ENCODE peak calls at places on chromosomes 12 and 14, in four cellular contexts. P is effector memory CD4-positive, alpha-beta T cell; O is psoas muscle; Z is spleen. U is an unnamed sample.

GRCh38 chr14:61742383-61742782 is 19.8 kb upstream of the SNAPC1 start:
- DNase-seq in Z (no peak), O (no peak), P (no peak), U (no peak)

GRCh38 chr12:43978546-43978945 is 142.7 kb downstream of the TMEM117 start:
- DNase-seq in P (no peak), O (no peak), Z (no peak), U (no peak)

GRCh38 chr14:71693373-71693772 is 238.9 kb upstream of the RGS6 start:
- DNase-seq in O (no peak), P (no peak), Z (no peak), U (no peak)

GRCh38 chr14:99644723-99645544 is at the start of gene HHIPL1:
- DNase-seq in P (no peak), Z (no peak), O (peak; percentile 64), U (no peak)

GRCh38 chr12:70366581-70367267 is 634 bp downstream of the KCNMB4 start:
- DNase-seq in O (peak; percentile 65), P (peak; percentile 44), Z (peak; percentile 89), U (peak; percentile 67)

GRCh38 chr14:94379291-94380224 is 8.8 kb downstream of the SERPINA1 start:
- DNase-seq in P (no peak), Z (no peak), O (no peak), U (no peak)

GRCh38 chr12:879641-880040 is 69.9 kb downstream of the RAD52 start:
- DNase-seq in P (no peak), Z (no peak), O (peak; percentile 55), U (no peak)

GRCh38 chr12:69331846-69332684 is 16.1 kb upstream of the LYZ start:
- DNase-seq in O (no peak), Z (peak; percentile 76), P (no peak), U (peak; percentile 65)

GRCh38 chr12:78330131-78330530 is 499.4 kb downstream of the NAV3 start:
- DNase-seq in O (no peak), Z (no peak), P (no peak), U (no peak)

GRCh38 chr12:89389755-89390661 is 37.7 kb upstream of the DUSP6 start:
- DNase-seq in O (no peak), Z (no peak), P (no peak), U (no peak)

GRCh38 chr14:37599527-37600368 is 4.3 kb downstream of the TTC6 start:
- DNase-seq in O (no peak), P (no peak), Z (no peak), U (peak; percentile 69)

GRCh38 chr14:101820283-101820798 is 58.8 kb downstream of the PPP2R5C start:
- DNase-seq in O (no peak), Z (no peak), P (no peak), U (no peak)

GRCh38 chr12:32889073-32889760 is 7.4 kb downstream of the PKP2 start:
- DNase-seq in O (no peak), Z (no peak), P (no peak), U (no peak)

GRCh38 chr12:15700595-15700994 is 88.6 kb downstream of the EPS8 start:
- DNase-seq in P (no peak), O (no peak), Z (no peak), U (no peak)

GRCh38 chr12:70049596-70050360 is 193.5 kb upstream of the CNOT2 start:
- DNase-seq in O (no peak), Z (no peak), P (no peak), U (no peak)

GRCh38 chr12:120799417-120800045 is 73.9 kb downstream of the ACADS start:
- DNase-seq in P (no peak), Z (no peak), O (no peak), U (no peak)

GRCh38 chr12:76571256-76571655 is 11.7 kb upstream of the OSBPL8 start:
- DNase-seq in Z (no peak), P (no peak), O (no peak), U (no peak)

GRCh38 chr14:40188006-40188405 is 755.8 kb upstream of the FBXO33 start:
- DNase-seq in Z (no peak), P (no peak), O (no peak), U (no peak)

GRCh38 chr12:32587536-32588346 is 91.4 kb upstream of the DNM1L start:
- DNase-seq in Z (no peak), O (no peak), P (no peak), U (no peak)

GRCh38 chr14:63960926-63961567 is 108.2 kb downstream of the SYNE2 start:
- DNase-seq in O (no peak), Z (no peak), P (no peak), U (no peak)

GRCh38 chr12:120709976-120710804 is at the start of gene UNC119B:
- DNase-seq in O (peak; percentile 82), Z (peak; percentile 94), P (peak; percentile 69), U (peak; percentile 89)

GRCh38 chr14:39232554-39233415 is 930 bp upstream of the MIA2 start:
- DNase-seq in O (no peak), Z (no peak), P (no peak), U (peak; percentile 67)

GRCh38 chr12:93441111-93441616 is 583 bp downstream of the UBE2N start:
- DNase-seq in Z (peak; percentile 92), O (peak; percentile 65), P (peak; percentile 27), U (peak; percentile 77)

GRCh38 chr12:110972870-110973269 is 52.5 kb upstream of the MYL2 start:
- DNase-seq in P (no peak), O (no peak), Z (no peak), U (no peak)

GRCh38 chr14:76446486-76446885 is 70.5 kb downstream of the ESRRB start:
- DNase-seq in Z (no peak), O (no peak), P (no peak), U (no peak)

GRCh38 chr12:67077617-67078016 is 191.5 kb upstream of the CAND1 start:
- DNase-seq in O (no peak), Z (no peak), P (no peak), U (no peak)

GRCh38 chr12:112798019-112798760 is 6.6 kb downstream of the RPH3A start:
- DNase-seq in Z (no peak), O (no peak), P (no peak), U (no peak)

GRCh38 chr12:6333566-6333965 is 8.3 kb downstream of the TNFRSF1A start:
- DNase-seq in P (no peak), Z (peak; percentile 76), O (no peak), U (no peak)
- H3K4me1 ChIP-seq in P (peaks cover 44% of the 10 kb centered on the region), Z (peaks cover 76% of the 10 kb centered on the region), O (peaks cover 47% of the 10 kb centered on the region), U (peaks cover 76% of the 10 kb centered on the region)

DNA sequence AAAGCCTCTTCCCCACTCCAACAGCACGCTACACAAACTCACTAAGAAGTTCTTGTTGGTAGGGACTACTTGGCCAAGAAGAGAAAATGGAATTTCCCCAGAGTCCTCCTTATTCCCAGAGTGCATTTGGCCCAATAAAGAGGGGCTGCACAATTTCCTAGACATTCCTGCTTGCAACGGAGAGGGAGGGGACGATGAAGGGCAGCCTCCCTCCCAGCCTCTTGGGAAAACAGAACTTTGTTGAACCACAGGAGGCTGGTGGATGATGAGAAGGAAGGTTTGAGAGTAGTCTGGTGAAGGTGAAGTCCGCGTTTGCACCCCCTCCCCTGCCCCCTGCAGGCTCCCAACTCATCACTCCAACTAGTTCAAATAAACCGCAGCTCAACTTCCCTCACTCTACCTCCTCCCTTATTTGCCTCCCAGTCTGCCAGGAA is 19.1 kb upstream of the TBX3 start:
- DNase-seq in P (no peak), Z (no peak), O (no peak), U (no peak)
- H3K27me3 ChIP-seq in P (peaks cover 29% of the 10 kb centered on the region), Z (peaks cover 48% of the 10 kb centered on the region), O (peaks cover 35% of the 10 kb centered on the region), U (peaks cover 54% of the 10 kb centered on the region)

DNA sequence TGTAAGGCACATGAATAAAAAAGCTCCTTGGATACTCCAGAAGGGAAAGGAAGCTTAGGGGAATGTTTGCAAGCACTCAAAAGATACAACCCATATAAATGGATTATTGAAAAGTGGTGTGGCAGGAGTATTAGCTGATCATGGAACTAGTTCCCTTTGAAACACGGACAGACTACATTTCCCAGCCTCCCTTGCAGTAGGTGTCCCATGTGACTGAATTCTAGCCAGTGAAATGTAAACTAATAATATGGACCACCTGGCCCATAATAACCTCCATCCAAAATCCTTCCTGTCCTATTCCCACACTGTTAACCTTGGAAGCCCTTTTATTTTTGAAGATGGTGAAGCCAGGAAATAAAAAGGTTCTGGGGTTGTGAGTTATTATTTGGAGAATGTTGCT is 242.3 kb downstream of the SUDS3 start:
- DNase-seq in P (no peak), Z (no peak), O (no peak), U (no peak)
- H3K4me1 ChIP-seq in P (no peaks in the 10 kb centered on the region), Z (no peaks in the 10 kb centered on the region), O (no peaks in the 10 kb centered on the region), U (no peaks in the 10 kb centered on the region)

DNA sequence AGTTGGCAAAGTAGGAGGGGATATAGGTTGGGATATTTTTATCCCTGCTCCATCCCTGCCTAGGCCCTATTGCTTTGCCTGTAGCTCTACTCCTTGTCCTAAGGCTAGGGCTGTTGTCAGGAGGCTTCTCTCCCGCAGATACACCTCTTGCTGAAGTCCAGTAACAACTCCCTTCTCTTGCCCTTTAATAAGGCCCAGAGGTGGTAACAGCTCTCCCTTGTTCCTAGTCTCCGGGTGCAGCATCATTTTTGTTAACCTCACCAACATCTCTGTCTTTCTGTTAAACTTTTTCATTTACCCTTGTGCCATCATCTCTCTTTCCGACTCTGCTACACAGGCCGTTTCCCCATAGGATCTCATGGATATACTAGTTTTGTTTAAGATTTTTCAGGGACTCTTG is 6.3 kb downstream of the ASCL1 start:
- DNase-seq in O (no peak), Z (no peak), P (no peak), U (no peak)
- H3K27me3 ChIP-seq in O (peaks cover 27% of the 10 kb centered on the region), Z (peaks cover 75% of the 10 kb centered on the region), P (peaks cover 13% of the 10 kb centered on the region), U (peaks cover 72% of the 10 kb centered on the region)

GRCh38 chr12:52246720-52247621 is 13.9 kb downstream of the KRT7 start:
- DNase-seq in P (no peak), Z (no peak), O (peak; percentile 55), U (no peak)
- H3K4me1 ChIP-seq in P (peaks cover 14% of the 10 kb centered on the region), Z (peaks cover 7% of the 10 kb centered on the region), O (peaks cover 43% of the 10 kb centered on the region), U (peaks cover 30% of the 10 kb centered on the region)

GRCh38 chr12:54140958-54141388 is 47.8 kb downstream of the SMUG1 start:
- DNase-seq in O (peak; percentile 68), P (no peak), Z (no peak), U (no peak)

GRCh38 chr12:54136844-54137580 is 51.8 kb downstream of the SMUG1 start:
- DNase-seq in O (no peak), P (no peak), Z (no peak), U (no peak)

GRCh38 chr12:54138219-54138618 is 50.6 kb downstream of the SMUG1 start:
- DNase-seq in O (no peak), P (no peak), Z (no peak), U (no peak)

GRCh38 chr12:54141534-54142475 is 47.0 kb downstream of the SMUG1 start:
- DNase-seq in Z (no peak), O (no peak), P (no peak), U (no peak)

GRCh38 chr12:54139030-54139429 is 49.8 kb downstream of the SMUG1 start:
- DNase-seq in P (no peak), Z (no peak), O (no peak), U (no peak)
- H3K27me3 ChIP-seq in P (peaks cover 8% of the 10 kb centered on the region), Z (no peaks in the 10 kb centered on the region), O (no peaks in the 10 kb centered on the region), U (peaks cover 24% of the 10 kb centered on the region)

GRCh38 chr12:47209014-47209413 is 129.3 kb upstream of the AMIGO2 start:
- DNase-seq in Z (no peak), P (no peak), O (no peak), U (no peak)
- H3K4me1 ChIP-seq in Z (peaks cover 20% of the 10 kb centered on the region), P (peaks cover 50% of the 10 kb centered on the region), O (no peaks in the 10 kb centered on the region), U (peaks cover 22% of the 10 kb centered on the region)